ENCODE peak calls at places on chromosomes 12 and 14, in ten cellular contexts. V is HCT116, C is spleen, D is GM23338, R is breast epithelium, U is SK-N-MC, Y is stomach, N is HL-60, P is transverse colon, L is endothelial cell of umbilical vein. G is an unnamed sample.
A peak's percentile ranks its signal among the peaks of the same experiment; 100 is the strongest.

GRCh38 chr12:66301944-66302826 is at the start of gene HELB:
- DNase-seq in V (peak; percentile 99), C (peak; percentile 99), D (peak; percentile 99), R (peak; percentile 96), U (peak; percentile 64), Y (peak; percentile 100), N (peak; percentile 98), P (peak; percentile 100), L (peak; percentile 95), G (peak; percentile 99)

GRCh38 chr12:131066886-131067490 is 113.3 kb downstream of the ADGRD1 start:
- DNase-seq in V (no peak), C (peak; percentile 50), D (no peak), R (no peak), U (no peak), Y (no peak), N (no peak), P (no peak), L (no peak), G (no peak)

GRCh38 chr12:104583311-104583710 is 126.6 kb downstream of the CHST11 start:
- DNase-seq in V (no peak), C (no peak), D (no peak), R (no peak), U (no peak), Y (no peak), N (no peak), P (no peak), L (no peak), G (no peak)

GRCh38 chr14:23910081-23910875 is 43.3 kb upstream of the DHRS4 start:
- DNase-seq in V (peak; percentile 38), C (no peak), D (peak; percentile 94), R (no peak), U (peak; percentile 10), Y (peak; percentile 69), N (peak; percentile 18), P (peak; percentile 54), L (peak; percentile 58), G (no peak)

GRCh38 chr14:44449694-44450093 is 57.4 kb downstream of the FSCB start:
- DNase-seq in V (no peak), C (no peak), D (no peak), R (no peak), U (no peak), Y (no peak), N (no peak), P (peak; percentile 39), L (no peak), G (no peak)

GRCh38 chr12:51970904-51971646 is 19.6 kb downstream of the ACVR1B start:
- DNase-seq in V (no peak), C (no peak), D (peak; percentile 87), R (no peak), U (no peak), Y (no peak), N (no peak), P (peak; percentile 24), L (peak; percentile 89), G (no peak)

GRCh38 chr14:54625158-54625557 is 58.2 kb downstream of the SAMD4A start:
- DNase-seq in V (no peak), C (no peak), D (peak; percentile 44), R (no peak), U (no peak), Y (no peak), N (no peak), P (no peak), L (no peak), G (no peak)

GRCh38 chr12:98355322-98355721 is 160.1 kb upstream of the TMPO start:
- DNase-seq in V (no peak), C (no peak), D (no peak), R (no peak), U (no peak), Y (no peak), N (no peak), P (no peak), L (no peak), G (no peak)

GRCh38 chr12:89185889-89186288 is 166.4 kb downstream of the DUSP6 start:
- DNase-seq in V (no peak), C (no peak), D (no peak), R (no peak), U (no peak), Y (no peak), N (no peak), P (no peak), L (no peak), G (no peak)

GRCh38 chr12:6547987-6548386 is 7.9 kb downstream of the IFFO1 start:
- DNase-seq in V (no peak), C (no peak), D (no peak), R (no peak), U (no peak), Y (no peak), N (no peak), P (no peak), L (peak; percentile 76), G (no peak)

GRCh38 chr14:55508676-55509075 is 68.3 kb upstream of the TBPL2 start:
- DNase-seq in V (no peak), C (no peak), D (no peak), R (no peak), U (no peak), Y (no peak), N (no peak), P (no peak), L (no peak), G (no peak)

GRCh38 chr14:73755434-73756014 is 41.3 kb upstream of the PNMA1 start:
- DNase-seq in V (no peak), C (peak; percentile 82), D (no peak), R (no peak), U (no peak), Y (peak; percentile 55), N (no peak), P (peak; percentile 77), L (peak; percentile 34), G (no peak)

DNA sequence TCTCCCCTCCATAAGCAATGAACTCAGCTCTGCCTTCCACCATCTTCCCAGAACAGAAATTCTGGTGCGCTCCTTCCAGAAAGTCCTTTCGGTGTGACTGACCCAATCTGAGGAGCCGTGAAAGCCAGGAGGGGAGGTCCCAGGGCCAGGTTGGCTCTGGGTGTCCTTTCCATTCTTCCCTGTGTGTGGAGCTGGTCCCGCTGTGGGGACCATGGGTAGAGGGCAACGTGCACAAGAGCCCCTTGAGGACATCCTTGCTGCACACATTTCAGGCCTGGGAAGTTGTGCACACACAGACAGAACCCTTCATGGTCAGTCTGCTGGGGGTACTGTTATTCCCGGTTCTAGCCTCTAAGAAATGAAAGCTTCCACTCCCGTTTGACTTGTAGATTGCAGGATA is 10.2 kb downstream of the NFKBIA start:
- DNase-seq in V (no peak), C (no peak), D (no peak), R (no peak), U (no peak), Y (no peak), N (no peak), P (no peak), L (no peak), G (no peak)
- TF ChIP-seq POLR2AphosphoS5 in V (no peak), C (no peak), D (no peak), R (no peak), U (no peak), Y (no peak), N (no peak), P (no peak), L (no peak), G (no peak)

GRCh38 chr12:53755451-53756290 is 3.9 kb upstream of the CISTR start:
- DNase-seq in V (no peak), C (no peak), D (peak; percentile 77), R (no peak), U (no peak), Y (no peak), N (no peak), P (no peak), L (no peak), G (no peak)

GRCh38 chr12:53754633-53755261 is 3.0 kb upstream of the CISTR start:
- DNase-seq in V (no peak), C (no peak), D (no peak), R (no peak), U (no peak), Y (peak; percentile 33), N (no peak), P (no peak), L (no peak), G (no peak)

GRCh38 chr12:53752651-53753050 is 872 bp upstream of the CISTR start:
- DNase-seq in V (no peak), C (no peak), D (no peak), R (no peak), U (no peak), Y (no peak), N (no peak), P (no peak), L (no peak), G (no peak)

GRCh38 chr12:53752192-53752601 is 418 bp upstream of the CISTR start:
- DNase-seq in V (no peak), C (no peak), D (no peak), R (no peak), U (no peak), Y (no peak), N (no peak), P (no peak), L (no peak), G (no peak)

DNA sequence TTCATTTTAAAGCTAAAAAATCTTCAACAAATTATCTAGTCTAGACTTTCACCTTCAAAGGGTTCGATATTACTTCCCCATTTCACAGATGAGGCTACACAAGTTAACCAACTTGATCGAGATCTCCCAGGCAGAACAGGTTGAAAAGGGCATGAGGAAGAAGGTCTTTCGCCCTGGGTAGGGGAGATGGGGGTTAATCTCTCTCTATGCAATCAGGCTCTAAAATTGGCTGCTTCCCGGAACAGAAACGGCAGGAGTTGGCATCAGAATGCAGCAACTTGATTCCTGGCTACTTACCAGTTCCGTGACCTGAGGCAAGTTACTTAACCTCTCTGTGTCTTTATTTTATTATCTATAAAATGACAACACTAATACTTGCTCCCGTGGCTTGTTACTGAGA is 2.4 kb upstream of the CISTR start:
- DNase-seq in V (no peak), C (no peak), D (no peak), R (no peak), U (no peak), Y (no peak), N (no peak), P (no peak), L (no peak), G (no peak)
- H3K4me3 ChIP-seq in V (no peak overlapping the region), C (no peak overlapping the region), D (peak overlapping the region; percentile 14), R (no peak overlapping the region), U (peak overlapping the region; percentile 59), Y (no peak overlapping the region), N (no peak overlapping the region), P (no peak overlapping the region), L (no peak overlapping the region), G (no peak overlapping the region)

GRCh38 chr12:106753526-106753925 is 21.0 kb upstream of the RIC8B start:
- DNase-seq in V (no peak), C (peak; percentile 87), D (no peak), R (no peak), U (no peak), Y (peak; percentile 31), N (no peak), P (peak; percentile 62), L (no peak), G (no peak)
- TF ChIP-seq POLR2AphosphoS5 in V (no peak), C (peak; percentile 46), D (no peak), R (no peak), U (no peak), Y (no peak), N (no peak), P (no peak), L (no peak), G (no peak)

DNA sequence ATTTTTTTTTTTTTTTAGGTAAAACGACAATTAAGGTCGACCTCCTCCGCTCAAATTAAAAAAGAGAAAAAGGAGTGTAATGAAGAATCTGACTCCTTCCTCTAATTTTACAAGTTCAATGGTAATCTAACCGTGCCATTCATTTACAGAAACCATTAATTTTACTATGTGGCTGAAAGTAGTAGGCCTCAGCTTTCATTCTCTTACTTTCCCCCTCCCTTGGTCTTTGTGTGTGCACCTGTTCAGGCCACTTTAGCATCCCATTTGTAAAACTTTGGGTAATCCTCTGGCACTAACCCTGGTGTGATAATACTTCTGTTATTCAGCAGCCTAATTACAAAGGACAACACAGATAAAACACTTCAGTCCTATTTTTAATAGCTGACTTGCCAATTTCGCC is 128.1 kb downstream of the ASCL1 start:
- DNase-seq in V (no peak), C (no peak), D (no peak), R (no peak), U (no peak), Y (no peak), N (no peak), P (no peak), L (no peak), G (no peak)
- H3K4me3 ChIP-seq in V (no peak overlapping the region), C (no peak overlapping the region), D (no peak overlapping the region), R (no peak overlapping the region), U (no peak overlapping the region), Y (no peak overlapping the region), N (no peak overlapping the region), P (no peak overlapping the region), L (no peak overlapping the region), G (no peak overlapping the region)